ENCODE peak calls at places on chromosomes 4 and X, in ten cellular contexts. One of them, this sample, is unnamed.
A peak's percentile ranks its signal among the peaks of the same experiment; 100 is the strongest.

GRCh38 chr4:113447695-113448265 is 313.8 kb downstream of the CAMK2D start:
- DNase-seq in NCI-H774: no peak
- DNase-seq in activated T-helper 1 cell treated with Interleukin-2 at 50 U/mL for 16 hours: no peak
- DNase-seq in NCI-H2171: no peak
- DNase-seq in NCI-H1417: no peak
- DNase-seq in mucosa of descending colon: peak; percentile 16
- DNase-seq in ACHN: no peak
- DNase-seq in GM20000: no peak
- DNase-seq in stimulated activated CD8-positive, alpha-beta memory T cell treated with anti-CD3 and anti-CD28 coated beads, Interleukin-4, amount 100 ng/mL, for 48 hours: no peak
- DNase-seq in aorta: no peak
- DNase-seq in this sample: no peak

GRCh38 chr4:86099348-86099747 is 260.5 kb downstream of the MAPK10 start:
- DNase-seq in GM20000: no peak
- DNase-seq in stimulated activated CD8-positive, alpha-beta memory T cell treated with anti-CD3 and anti-CD28 coated beads, Interleukin-4, amount 100 ng/mL, for 48 hours: no peak
- DNase-seq in NCI-H774: no peak
- DNase-seq in aorta: no peak
- DNase-seq in NCI-H2171: no peak
- DNase-seq in NCI-H1417: no peak
- DNase-seq in mucosa of descending colon: no peak
- DNase-seq in activated T-helper 1 cell treated with Interleukin-2 at 50 U/mL for 16 hours: no peak
- DNase-seq in ACHN: no peak
- DNase-seq in this sample: no peak

GRCh38 chr4:167183036-167183435 is 51.3 kb downstream of the SPOCK3 start:
- DNase-seq in NCI-H2171: no peak
- DNase-seq in NCI-H774: no peak
- DNase-seq in NCI-H1417: no peak
- DNase-seq in mucosa of descending colon: no peak
- DNase-seq in GM20000: no peak
- DNase-seq in aorta: no peak
- DNase-seq in stimulated activated CD8-positive, alpha-beta memory T cell treated with anti-CD3 and anti-CD28 coated beads, Interleukin-4, amount 100 ng/mL, for 48 hours: no peak
- DNase-seq in activated T-helper 1 cell treated with Interleukin-2 at 50 U/mL for 16 hours: no peak
- DNase-seq in ACHN: no peak
- DNase-seq in this sample: no peak

GRCh38 chrX:106510713-106511411 is 100.9 kb upstream of the RADX start:
- DNase-seq in NCI-H774: no peak
- DNase-seq in GM20000: no peak
- DNase-seq in NCI-H1417: peak; percentile 47
- DNase-seq in aorta: no peak
- DNase-seq in stimulated activated CD8-positive, alpha-beta memory T cell treated with anti-CD3 and anti-CD28 coated beads, Interleukin-4, amount 100 ng/mL, for 48 hours: no peak
- DNase-seq in NCI-H2171: no peak
- DNase-seq in ACHN: no peak
- DNase-seq in mucosa of descending colon: no peak
- DNase-seq in activated T-helper 1 cell treated with Interleukin-2 at 50 U/mL for 16 hours: no peak
- DNase-seq in this sample: no peak

GRCh38 chrX:43166874-43167273 is 388.9 kb upstream of the PPP1R2C start:
- DNase-seq in ACHN: no peak
- DNase-seq in GM20000: no peak
- DNase-seq in NCI-H774: peak; percentile 60
- DNase-seq in NCI-H2171: no peak
- DNase-seq in aorta: no peak
- DNase-seq in mucosa of descending colon: no peak
- DNase-seq in NCI-H1417: peak; percentile 76
- DNase-seq in activated T-helper 1 cell treated with Interleukin-2 at 50 U/mL for 16 hours: no peak
- DNase-seq in stimulated activated CD8-positive, alpha-beta memory T cell treated with anti-CD3 and anti-CD28 coated beads, Interleukin-4, amount 100 ng/mL, for 48 hours: no peak
- DNase-seq in this sample: no peak

GRCh38 chr4:159444668-159445067 is 341.8 kb downstream of the RAPGEF2 start:
- DNase-seq in stimulated activated CD8-positive, alpha-beta memory T cell treated with anti-CD3 and anti-CD28 coated beads, Interleukin-4, amount 100 ng/mL, for 48 hours: no peak
- DNase-seq in aorta: no peak
- DNase-seq in NCI-H774: no peak
- DNase-seq in GM20000: no peak
- DNase-seq in activated T-helper 1 cell treated with Interleukin-2 at 50 U/mL for 16 hours: no peak
- DNase-seq in NCI-H2171: no peak
- DNase-seq in NCI-H1417: no peak
- DNase-seq in mucosa of descending colon: no peak
- DNase-seq in ACHN: peak; percentile 12
- DNase-seq in this sample: no peak

GRCh38 chr4:24226018-24226417 is 336.2 kb upstream of the PPARGC1A start:
- DNase-seq in mucosa of descending colon: no peak
- DNase-seq in activated T-helper 1 cell treated with Interleukin-2 at 50 U/mL for 16 hours: no peak
- DNase-seq in GM20000: no peak
- DNase-seq in NCI-H1417: no peak
- DNase-seq in stimulated activated CD8-positive, alpha-beta memory T cell treated with anti-CD3 and anti-CD28 coated beads, Interleukin-4, amount 100 ng/mL, for 48 hours: no peak
- DNase-seq in NCI-H2171: no peak
- DNase-seq in ACHN: no peak
- DNase-seq in NCI-H774: no peak
- DNase-seq in aorta: no peak
- DNase-seq in this sample: no peak

GRCh38 chr4:8689741-8690140 is 97.2 kb downstream of the CPZ start:
- DNase-seq in stimulated activated CD8-positive, alpha-beta memory T cell treated with anti-CD3 and anti-CD28 coated beads, Interleukin-4, amount 100 ng/mL, for 48 hours: no peak
- DNase-seq in GM20000: no peak
- DNase-seq in NCI-H1417: no peak
- DNase-seq in mucosa of descending colon: no peak
- DNase-seq in aorta: no peak
- DNase-seq in activated T-helper 1 cell treated with Interleukin-2 at 50 U/mL for 16 hours: no peak
- DNase-seq in NCI-H2171: no peak
- DNase-seq in NCI-H774: no peak
- DNase-seq in ACHN: no peak
- DNase-seq in this sample: no peak

GRCh38 chr4:176011523-176011922 is 54.1 kb upstream of the WDR17 start:
- DNase-seq in NCI-H774: no peak
- DNase-seq in aorta: no peak
- DNase-seq in ACHN: peak; percentile 12
- DNase-seq in stimulated activated CD8-positive, alpha-beta memory T cell treated with anti-CD3 and anti-CD28 coated beads, Interleukin-4, amount 100 ng/mL, for 48 hours: no peak
- DNase-seq in mucosa of descending colon: no peak
- DNase-seq in NCI-H1417: no peak
- DNase-seq in GM20000: no peak
- DNase-seq in activated T-helper 1 cell treated with Interleukin-2 at 50 U/mL for 16 hours: no peak
- DNase-seq in NCI-H2171: no peak
- DNase-seq in this sample: no peak

GRCh38 chrX:15334561-15334960 is 762 bp downstream of the PIGA start:
- DNase-seq in NCI-H1417: no peak
- DNase-seq in stimulated activated CD8-positive, alpha-beta memory T cell treated with anti-CD3 and anti-CD28 coated beads, Interleukin-4, amount 100 ng/mL, for 48 hours: peak; percentile 22
- DNase-seq in activated T-helper 1 cell treated with Interleukin-2 at 50 U/mL for 16 hours: no peak
- DNase-seq in GM20000: peak; percentile 12
- DNase-seq in NCI-H774: no peak
- DNase-seq in mucosa of descending colon: peak; percentile 2
- DNase-seq in NCI-H2171: no peak
- DNase-seq in aorta: no peak
- DNase-seq in ACHN: peak; percentile 6
- DNase-seq in this sample: no peak

GRCh38 chrX:65668362-65669310 is 1.2 kb downstream of the MSN start:
- DNase-seq in mucosa of descending colon: peak; percentile 43
- DNase-seq in aorta: peak; percentile 85
- DNase-seq in stimulated activated CD8-positive, alpha-beta memory T cell treated with anti-CD3 and anti-CD28 coated beads, Interleukin-4, amount 100 ng/mL, for 48 hours: peak; percentile 64
- DNase-seq in NCI-H774: no peak
- DNase-seq in activated T-helper 1 cell treated with Interleukin-2 at 50 U/mL for 16 hours: peak; percentile 39
- DNase-seq in NCI-H1417: no peak
- DNase-seq in NCI-H2171: peak; percentile 73
- DNase-seq in GM20000: peak; percentile 40
- DNase-seq in ACHN: peak; percentile 67
- DNase-seq in this sample: peak; percentile 59

GRCh38 chrX:41308884-41309655 is 24.9 kb upstream of the DDX3X start:
- DNase-seq in NCI-H1417: no peak
- DNase-seq in activated T-helper 1 cell treated with Interleukin-2 at 50 U/mL for 16 hours: no peak
- DNase-seq in ACHN: no peak
- DNase-seq in NCI-H2171: no peak
- DNase-seq in mucosa of descending colon: no peak
- DNase-seq in stimulated activated CD8-positive, alpha-beta memory T cell treated with anti-CD3 and anti-CD28 coated beads, Interleukin-4, amount 100 ng/mL, for 48 hours: no peak
- DNase-seq in aorta: no peak
- DNase-seq in GM20000: no peak
- DNase-seq in NCI-H774: no peak
- DNase-seq in this sample: no peak

GRCh38 chr4:166991162-166991561 is 243.1 kb downstream of the SPOCK3 start:
- DNase-seq in NCI-H2171: no peak
- DNase-seq in stimulated activated CD8-positive, alpha-beta memory T cell treated with anti-CD3 and anti-CD28 coated beads, Interleukin-4, amount 100 ng/mL, for 48 hours: no peak
- DNase-seq in NCI-H774: no peak
- DNase-seq in ACHN: no peak
- DNase-seq in activated T-helper 1 cell treated with Interleukin-2 at 50 U/mL for 16 hours: no peak
- DNase-seq in aorta: no peak
- DNase-seq in NCI-H1417: no peak
- DNase-seq in mucosa of descending colon: no peak
- DNase-seq in GM20000: no peak
- DNase-seq in this sample: no peak

GRCh38 chrX:56995271-56995994 is at the start of gene SPIN3:
- DNase-seq in NCI-H774: peak; percentile 72
- DNase-seq in aorta: peak; percentile 91
- DNase-seq in NCI-H2171: peak; percentile 61
- DNase-seq in activated T-helper 1 cell treated with Interleukin-2 at 50 U/mL for 16 hours: peak; percentile 41
- DNase-seq in ACHN: peak; percentile 78
- DNase-seq in stimulated activated CD8-positive, alpha-beta memory T cell treated with anti-CD3 and anti-CD28 coated beads, Interleukin-4, amount 100 ng/mL, for 48 hours: peak; percentile 79
- DNase-seq in mucosa of descending colon: peak; percentile 90
- DNase-seq in NCI-H1417: peak; percentile 87
- DNase-seq in GM20000: peak; percentile 70
- DNase-seq in this sample: peak; percentile 46

GRCh38 chrX:118862990-118863389 is 39.4 kb downstream of the ZCCHC12 start:
- DNase-seq in GM20000: no peak
- DNase-seq in stimulated activated CD8-positive, alpha-beta memory T cell treated with anti-CD3 and anti-CD28 coated beads, Interleukin-4, amount 100 ng/mL, for 48 hours: no peak
- DNase-seq in NCI-H1417: no peak
- DNase-seq in activated T-helper 1 cell treated with Interleukin-2 at 50 U/mL for 16 hours: no peak
- DNase-seq in NCI-H774: no peak
- DNase-seq in NCI-H2171: no peak
- DNase-seq in ACHN: no peak
- DNase-seq in mucosa of descending colon: no peak
- DNase-seq in aorta: no peak
- DNase-seq in this sample: no peak

This sample was measured in NCI-H446.